ENCODE peak calls at places on chromosomes 13 and 19, in eight cellular contexts. V, O, S, Z, F, C, G and L are unnamed samples.

GRCh38 chr13:97559981-97560380 is 126.0 kb downstream of the RAP2A start:
- DNase-seq in Z (no peak), V (no peak), F (no peak), C (no peak), S (no peak), O (no peak), G (no peak), L (no peak)

GRCh38 chr13:73059460-73060250 is 850 bp downstream of the KLF5 start:
- DNase-seq in C (peak), O (peak), Z (peak), S (no peak), G (peak), F (peak), V (no peak), L (no peak)

GRCh38 chr19:10269333-10270179 is 1.4 kb upstream of the ICAM1 start:
- DNase-seq in C (peak), Z (peak), F (peak), O (peak), S (peak), G (peak), V (peak), L (peak)

GRCh38 chr13:84927442-84928169 is 871.6 kb downstream of the SLITRK6 start:
- DNase-seq in S (no peak), Z (no peak), C (no peak), O (no peak), G (no peak), F (no peak), V (no peak), L (no peak)

GRCh38 chr13:46552888-46553520 is at the start of gene LRCH1:
- DNase-seq in Z (peak), O (peak), F (peak), V (peak), S (peak), C (peak), G (peak), L (peak)

GRCh38 chr19:50909240-50910070 is 1.7 kb downstream of the KLK4 start:
- DNase-seq in F (no peak), C (no peak), Z (peak), O (no peak), S (peak), V (peak), G (peak), L (no peak)

GRCh38 chr19:50290011-50290410 is 39.2 kb downstream of the KCNC3 start:
- DNase-seq in C (no peak), O (no peak), S (no peak), V (no peak), F (no peak), G (no peak), Z (no peak), L (no peak)

GRCh38 chr13:21060063-21060826 is 1.1 kb downstream of the LATS2 start:
- DNase-seq in V (no peak), S (peak), O (peak), G (no peak), Z (no peak), F (peak), C (peak), L (no peak)

GRCh38 chr13:108437496-108437895 is 168.0 kb downstream of the TNFSF13B start:
- DNase-seq in Z (no peak), S (no peak), V (peak), O (no peak), G (no peak), F (no peak), C (no peak), L (no peak)

GRCh38 chr13:50412046-50412617 is 396.9 kb downstream of the KCNRG start:
- DNase-seq in S (no peak), F (no peak), C (peak), O (no peak), G (no peak), V (no peak), Z (no peak), L (no peak)

GRCh38 chr13:26266311-26266710 is 12.4 kb downstream of the CDK8 start:
- DNase-seq in G (no peak), V (no peak), S (no peak), C (no peak), F (no peak), Z (no peak), O (no peak), L (no peak)

GRCh38 chr13:98664047-98664446 is 87.1 kb upstream of the STK24 start:
- DNase-seq in V (peak), G (no peak), S (no peak), O (no peak), Z (no peak), C (peak), F (no peak), L (no peak)

DNA sequence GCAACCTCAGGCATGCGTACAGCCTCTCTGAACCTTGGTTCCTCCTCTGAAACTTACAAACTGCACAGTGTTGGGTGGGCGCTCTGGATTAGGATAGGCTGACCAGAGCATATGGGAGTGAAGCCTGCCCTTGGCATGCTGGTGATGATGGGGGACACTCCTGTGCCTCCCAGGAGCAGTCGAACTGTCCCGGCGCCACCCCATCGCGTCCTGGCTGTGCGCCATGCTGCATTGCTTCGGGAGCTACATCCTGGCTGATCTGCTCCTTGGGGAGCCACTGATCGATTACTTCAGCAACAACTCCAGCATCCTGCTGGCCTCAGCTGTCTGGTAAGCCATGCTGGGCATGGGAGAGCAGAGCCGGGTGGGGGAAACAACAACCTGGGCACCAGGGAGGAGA is 18.9 kb downstream of the TMEM38A start:
- DNase-seq in Z (no peak), C (no peak), G (no peak), O (no peak), F (no peak), V (no peak), S (no peak), L (no peak)
- H3K27ac ChIP-seq in Z (no peak), C (no peak), G (no peak), O (no peak), F (no peak), V (no peak), S (no peak), L (no peak)

GRCh38 chr13:110965038-110965754 is 50.3 kb upstream of the ANKRD10 start:
- DNase-seq in G (peak), O (no peak), V (peak), C (peak), F (no peak), Z (no peak), S (no peak), L (no peak)
- H3K27ac ChIP-seq in G (no peak), O (peak), V (no peak), C (no peak), F (no peak), Z (no peak), S (no peak), L (no peak)

GRCh38 chr13:66994097-66994496 is 236.0 kb downstream of the PCDH9 start:
- DNase-seq in V (peak), Z (peak), C (peak), G (peak), O (peak), S (peak), F (peak), L (peak)
- H3K27ac ChIP-seq in V (no peak), Z (no peak), C (no peak), G (no peak), O (no peak), S (peak), F (peak), L (no peak)

GRCh38 chr13:29922896-29923295 is 72.5 kb upstream of the UBL3 start:
- DNase-seq in O (no peak), S (no peak), Z (no peak), V (peak), C (peak), F (no peak), G (no peak), L (no peak)

GRCh38 chr13:29921542-29921941 is 71.1 kb upstream of the UBL3 start:
- DNase-seq in F (no peak), V (no peak), Z (no peak), S (no peak), O (no peak), C (no peak), G (no peak), L (no peak)

GRCh38 chr13:29923554-29924481 is 73.4 kb upstream of the UBL3 start:
- DNase-seq in O (peak), F (peak), G (peak), C (peak), Z (peak), S (peak), V (peak), L (peak)

GRCh38 chr13:29924482-29924884 is 74.1 kb upstream of the UBL3 start:
- DNase-seq in C (peak), S (no peak), V (peak), Z (no peak), F (no peak), O (no peak), G (peak), L (no peak)

GRCh38 chr13:29922281-29922821 is 71.9 kb upstream of the UBL3 start:
- DNase-seq in Z (no peak), F (no peak), O (no peak), G (no peak), S (no peak), C (peak), V (no peak), L (no peak)
- H3K27ac ChIP-seq in Z (no peak), F (peak), O (peak), G (peak), S (peak), C (peak), V (peak), L (peak)

GRCh38 chr13:27962982-27963381 is 6.1 kb downstream of the CDX2 start:
- DNase-seq in C (no peak), O (no peak), Z (no peak), F (no peak), V (no peak), G (no peak), S (no peak), L (no peak)
- H3K27ac ChIP-seq in C (no peak), O (no peak), Z (no peak), F (no peak), V (no peak), G (peak), S (no peak), L (no peak)

GRCh38 chr13:70253411-70253810 is 145.2 kb upstream of the KLHL1 start:
- DNase-seq in S (no peak), V (peak), C (no peak), F (no peak), Z (no peak), G (no peak), O (no peak), L (no peak)
- H3K27ac ChIP-seq in S (no peak), V (no peak), C (no peak), F (no peak), Z (no peak), G (no peak), O (no peak), L (no peak)

DNA sequence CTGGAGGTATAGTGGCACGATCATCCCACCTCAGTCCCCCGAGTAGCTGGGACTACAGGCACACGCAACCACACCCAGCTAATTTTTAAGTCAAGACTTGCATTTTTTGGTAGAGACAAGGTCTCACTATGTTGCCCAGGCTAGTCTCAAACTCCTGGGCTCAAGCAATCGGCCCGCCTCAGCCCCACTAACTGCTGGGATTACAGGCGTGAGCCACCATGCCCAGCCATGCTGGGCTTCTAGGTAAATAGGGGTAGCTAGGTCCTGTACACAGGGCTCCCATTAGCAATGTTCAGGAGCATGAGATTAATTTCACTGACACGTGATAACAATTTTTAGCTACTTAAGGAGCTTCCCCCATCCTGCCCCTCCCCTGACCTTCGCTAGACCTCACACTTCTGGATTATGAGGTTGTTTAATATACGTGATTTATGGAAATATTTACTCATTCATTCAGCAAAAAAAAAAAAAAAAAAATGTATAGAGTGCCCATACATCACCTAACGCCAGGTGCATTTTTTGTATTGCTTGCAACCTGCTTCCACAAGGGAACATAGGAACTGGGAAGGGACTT is 19.2 kb downstream of the TMEM272 start:
- DNase-seq in G (no peak), S (no peak), Z (no peak), V (no peak), O (no peak), C (no peak), F (no peak), L (no peak)
- H3K27ac ChIP-seq in G (no peak), S (peak), Z (no peak), V (no peak), O (no peak), C (no peak), F (no peak), L (no peak)

DNA sequence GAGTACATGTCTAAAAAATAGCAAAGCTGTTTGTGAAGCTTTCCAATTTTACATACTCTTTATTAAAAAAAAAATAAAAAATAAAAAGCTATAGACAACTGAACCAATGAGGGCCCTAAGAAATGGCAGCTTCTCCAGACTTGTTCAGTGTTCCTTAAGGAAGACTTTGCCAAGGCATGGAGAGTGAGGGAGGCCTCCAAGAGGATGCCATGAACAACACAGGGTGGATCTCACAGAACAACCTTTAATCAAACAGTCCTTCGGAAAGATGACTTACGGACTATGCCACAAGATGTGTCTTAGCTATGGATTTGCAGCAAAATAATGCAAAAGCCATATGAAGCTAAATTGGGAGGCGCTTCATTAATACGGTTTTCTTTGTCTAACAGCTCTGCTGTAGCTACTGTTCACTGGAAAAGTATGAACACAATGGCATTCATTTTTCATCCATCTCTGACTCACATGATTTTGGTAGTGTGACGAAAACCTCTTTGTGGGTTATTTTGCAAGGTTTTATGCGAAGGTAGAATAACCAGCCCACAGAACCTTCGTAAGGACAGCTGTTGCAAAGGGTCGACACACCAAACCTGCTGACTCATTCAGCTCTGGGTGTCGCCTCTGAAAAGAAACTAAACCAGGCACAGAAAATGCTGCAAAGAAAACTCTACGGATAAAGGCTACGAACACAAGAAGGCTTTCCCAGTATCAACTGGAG is 27.7 kb downstream of the EFNB2 start:
- DNase-seq in Z (no peak), V (peak), O (no peak), F (no peak), G (peak), S (no peak), C (peak), L (no peak)
- H3K27ac ChIP-seq in Z (no peak), V (peak), O (no peak), F (peak), G (no peak), S (peak), C (peak), L (no peak)

DNA sequence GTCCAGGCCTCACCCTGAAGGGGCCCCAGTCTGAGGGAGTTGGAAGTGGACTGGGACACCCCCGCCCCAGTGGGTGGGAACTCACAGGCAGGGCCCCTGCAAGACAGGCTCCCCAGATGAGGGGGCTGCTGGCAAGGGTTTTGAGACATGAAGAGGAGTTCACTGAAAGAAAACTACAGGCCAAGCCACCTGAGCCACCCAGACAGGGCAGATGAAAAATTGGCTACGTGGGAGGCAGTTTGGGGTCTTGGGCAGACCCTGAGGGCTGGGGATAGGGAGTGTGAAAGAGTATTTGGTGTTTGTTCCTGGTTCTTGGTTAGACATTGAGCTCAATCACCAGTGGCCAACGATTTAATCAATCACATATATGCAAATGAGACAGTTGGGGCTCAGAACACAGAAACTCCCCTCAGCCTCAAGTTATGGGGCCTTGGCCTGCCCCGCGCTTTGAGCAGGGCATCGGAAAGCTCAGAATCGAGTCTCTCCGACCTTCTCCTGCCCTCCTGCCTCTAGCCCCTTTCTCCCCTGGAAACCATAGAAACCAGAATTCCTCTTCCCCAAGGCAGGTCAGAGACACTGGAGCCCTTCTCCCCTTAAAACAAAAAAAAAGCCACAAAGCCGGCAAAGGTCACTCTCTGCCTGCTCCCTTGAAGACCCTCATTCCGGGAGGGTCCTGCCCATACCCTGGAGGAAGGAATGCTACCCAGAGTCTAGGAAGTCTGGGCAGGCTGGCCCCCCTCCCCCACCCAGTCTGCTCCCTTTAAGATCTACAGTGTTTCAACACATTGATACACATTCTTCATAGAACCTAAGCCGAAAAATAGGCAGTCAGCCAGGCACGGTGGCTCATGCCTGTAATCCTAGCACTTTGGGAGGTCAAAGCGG is 1.3 kb upstream of the ISYNA1 start:
- DNase-seq in C (peak), G (peak), O (no peak), V (peak), S (no peak), Z (no peak), F (no peak), L (no peak)
- H3K27ac ChIP-seq in C (no peak), G (peak), O (peak), V (peak), S (peak), Z (no peak), F (peak), L (peak)